ENCODE peak calls at places on chromosomes 7 and 10, in four cellular contexts. U is AG04450, W is retina, D is GM10248. F is an unnamed sample.

GRCh38 chr7:38465946-38466345 is 165.2 kb downstream of the AMPH start:
- DNase-seq in W (no peak), D (no peak), U (no peak), F (no peak)

GRCh38 chr7:1176891-1177373 is 16.9 kb upstream of the ZFAND2A start:
- DNase-seq in W (peak), U (no peak), D (peak), F (peak)

GRCh38 chr7:19112290-19113000 is 5.0 kb downstream of the TWIST1 start:
- DNase-seq in W (peak), D (no peak), U (no peak), F (no peak)

GRCh38 chr10:42975005-42975493 is 101.8 kb upstream of the RET start:
- DNase-seq in U (no peak), D (no peak), W (no peak), F (no peak)

GRCh38 chr10:58209669-58210068 is 58.0 kb downstream of the IPMK start:
- DNase-seq in U (no peak), D (no peak), W (no peak), F (no peak)

GRCh38 chr7:832292-832967 is at the start of gene SUN1:
- DNase-seq in D (peak), W (no peak), U (no peak), F (no peak)

GRCh38 chr10:97779492-97779891 is 7.7 kb upstream of the SFRP5 start:
- DNase-seq in U (no peak), D (no peak), W (no peak), F (no peak)

GRCh38 chr10:96830511-96831199 is 1.4 kb upstream of the LCOR start:
- DNase-seq in U (no peak), W (peak), D (peak), F (peak)

GRCh38 chr7:84924341-84924740 is 262.5 kb downstream of the SEMA3D start:
- DNase-seq in D (no peak), U (no peak), W (no peak), F (no peak)

GRCh38 chr7:129188372-129188891 is at the start of gene SMO:
- DNase-seq in U (no peak), D (peak), W (peak), F (no peak)

GRCh38 chr7:142557971-142558582 is 191.2 kb upstream of the PRSS1 start:
- DNase-seq in U (no peak), D (peak), W (no peak), F (no peak)

F was measured in GM06990.